ENCODE peak calls at places on chromosomes 4 and X, in four cellular contexts. C is activated CD4-positive, alpha-beta T cell treated with anti-CD3 and anti-CD28 coated beads, Interleukin-2, amount 10 ng/mL, durations not matched to agents 7 days and 5 days; W is hypothalamus; V is fibroblast of the conjunctiva. G is an unnamed sample.

GRCh38 chrX:12308420-12308819 is 170.1 kb downstream of the FRMPD4 start:
- DNase-seq in C (no peak), V (no peak), W (no peak), G (no peak)

GRCh38 chr4:6507345-6507744 is 34.9 kb upstream of the PPP2R2C start:
- DNase-seq in V (no peak), C (peak), W (no peak), G (no peak)

GRCh38 chrX:6004529-6004928 is 224.1 kb downstream of the NLGN4X start:
- DNase-seq in W (no peak), V (no peak), C (no peak), G (no peak)

GRCh38 chr4:48905363-48906015 is 1.1 kb downstream of the OCIAD2 start:
- DNase-seq in C (no peak), V (no peak), W (no peak), G (no peak)

GRCh38 chr4:39698424-39699009 is 581 bp downstream of the UBE2K start:
- DNase-seq in W (no peak), V (no peak), C (no peak), G (peak)

GRCh38 chrX:40209951-40210617 is 112.3 kb upstream of the BCOR start:
- DNase-seq in W (no peak), C (no peak), V (no peak), G (no peak)

GRCh38 chrX:19991350-19991718 is 473 bp upstream of the BCLAF3 start:
- DNase-seq in W (no peak), C (peak), V (no peak), G (no peak)

GRCh38 chr4:141254326-141254725 is 33.6 kb downstream of the ZNF330 start:
- DNase-seq in V (no peak), C (no peak), W (no peak), G (no peak)

GRCh38 chr4:139454111-139454600 is at the start of gene RAB33B:
- DNase-seq in V (peak), W (no peak), C (no peak), G (peak)

GRCh38 chrX:18674417-18674787 is 2.5 kb upstream of the RS1 start:
- DNase-seq in W (peak), C (peak), V (no peak), G (peak)

GRCh38 chr4:25863347-25863784 is 578 bp upstream of the SEL1L3 start:
- DNase-seq in W (no peak), C (no peak), V (no peak), G (peak)

GRCh38 chr4:113908829-113909228 is 70.6 kb downstream of the ARSJ start:
- DNase-seq in V (no peak), C (no peak), W (no peak), G (no peak)

GRCh38 chr4:176718881-176719280 is 73.8 kb downstream of the VEGFC start:
- DNase-seq in C (no peak), V (no peak), W (no peak), G (no peak)

GRCh38 chr4:159867673-159868072 is 764.8 kb downstream of the RAPGEF2 start:
- DNase-seq in C (no peak), V (no peak), W (no peak), G (no peak)

GRCh38 chrX:69503835-69504625 is at the start of gene NALF2:
- DNase-seq in W (no peak), C (peak), V (no peak), G (peak)

GRCh38 chr4:17332483-17332882 is 179.4 kb downstream of the QDPR start:
- DNase-seq in W (no peak), C (no peak), V (no peak), G (no peak)

GRCh38 chr4:139555705-139556070 is 331 bp downstream of the SETD7 start:
- DNase-seq in W (no peak), C (no peak), V (no peak), G (no peak)

GRCh38 chr4:113869743-113870375 is 108.3 kb upstream of the CAMK2D start:
- DNase-seq in V (no peak), W (no peak), C (peak), G (no peak)

GRCh38 chr4:121998024-121998423 is 46.2 kb upstream of the TRPC3 start:
- DNase-seq in C (no peak), W (no peak), V (no peak), G (no peak)

GRCh38 chr4:115090483-115091075 is 22.8 kb downstream of the NDST4 start:
- DNase-seq in W (no peak), V (no peak), C (no peak), G (peak)

GRCh38 chr4:80171656-80172055 is 25.6 kb upstream of the PRDM8 start:
- DNase-seq in W (no peak), C (no peak), V (no peak), G (no peak)

G was measured in RPMI8226.